ENCODE peak calls at places on chromosome 17, in four cellular contexts. N, Z, W and K are unnamed samples.

GRCh38 chr17:12579245-12579644 is 86.4 kb upstream of the MYOCD start:
- DNase-seq in N (no peak), Z (no peak), W (no peak), K (no peak)

GRCh38 chr17:50868594-50868993 is 2.4 kb upstream of the TOB1 start:
- DNase-seq in N (no peak), Z (no peak), W (no peak), K (peak; percentile 32)

GRCh38 chr17:521168-521525 is 168.5 kb upstream of the RPH3AL start:
- DNase-seq in N (no peak), Z (no peak), W (no peak), K (no peak)

GRCh38 chr17:53472586-53472985 is 350.1 kb upstream of the KIF2B start:
- DNase-seq in N (no peak), Z (no peak), W (no peak), K (no peak)

GRCh38 chr17:50593321-50593720 is 32.8 kb downstream of the CACNA1G start:
- DNase-seq in N (no peak), Z (no peak), W (no peak), K (peak; percentile 97)

GRCh38 chr17:49333806-49334205 is 28.2 kb downstream of the ZNF652 start:
- DNase-seq in N (no peak), Z (no peak), W (no peak), K (no peak)

GRCh38 chr17:78745407-78746088 is 36.5 kb downstream of the CYTH1 start:
- DNase-seq in N (no peak), Z (no peak), W (no peak), K (peak; percentile 42)

GRCh38 chr17:50631908-50632571 is 2.6 kb upstream of the ABCC3 start:
- DNase-seq in N (no peak), Z (no peak), W (no peak), K (no peak)

GRCh38 chr17:44733753-44734152 is 25.0 kb upstream of the ADAM11 start:
- DNase-seq in N (no peak), Z (no peak), W (no peak), K (peak; percentile 45)

GRCh38 chr17:13755851-13756250 is 154.1 kb upstream of the HS3ST3A1 start:
- DNase-seq in N (no peak), Z (no peak), W (no peak), K (no peak)

GRCh38 chr17:5264930-5265329 is 17.2 kb upstream of the RABEP1 start:
- DNase-seq in N (no peak), Z (no peak), W (no peak), K (no peak)

GRCh38 chr17:45675012-45675411 is 109.1 kb upstream of the CRHR1 start:
- DNase-seq in N (no peak), Z (no peak), W (no peak), K (peak; percentile 90)

GRCh38 chr17:49887744-49888360 is 40.0 kb upstream of the TAC4 start:
- DNase-seq in N (no peak), Z (no peak), W (no peak), K (no peak)

GRCh38 chr17:77748436-77748835 is 210.1 kb upstream of the TNRC6C start:
- DNase-seq in N (no peak), Z (no peak), W (no peak), K (no peak)

GRCh38 chr17:39579318-39580081 is 28.2 kb downstream of the NEUROD2 start:
- DNase-seq in N (no peak), Z (no peak), W (no peak), K (peak; percentile 89)

GRCh38 chr17:81044764-81045589 is 10.0 kb downstream of the BAIAP2 start:
- DNase-seq in N (no peak), Z (no peak), W (no peak), K (peak; percentile 89)

GRCh38 chr17:32127156-32127897 is 15.0 kb upstream of the RHOT1 start:
- DNase-seq in N (peak; percentile 70), Z (peak; percentile 46), W (peak; percentile 15), K (peak; percentile 93)

GRCh38 chr17:60792250-60792898 is 114.7 kb downstream of the BCAS3 start:
- DNase-seq in N (no peak), Z (no peak), W (no peak), K (no peak)

GRCh38 chr17:17411692-17412091 is 65.1 kb upstream of the MED9 start:
- DNase-seq in N (no peak), Z (no peak), W (no peak), K (no peak)

GRCh38 chr17:57940217-57940616 is 15.0 kb downstream of the CUEDC1 start:
- DNase-seq in N (no peak), Z (no peak), W (no peak), K (peak; percentile 87)

GRCh38 chr17:66684256-66684655 is 150.7 kb upstream of the CACNG5 start:
- DNase-seq in N (no peak), Z (no peak), W (no peak), K (no peak)

GRCh38 chr17:29620271-29620670 is 2.4 kb downstream of the CORO6 start:
- DNase-seq in N (no peak), Z (no peak), W (no peak), K (peak; percentile 26)

GRCh38 chr17:82838386-82839063 is 1.3 kb downstream of the ZNF750 start:
- DNase-seq in N (no peak), Z (no peak), W (no peak), K (peak; percentile 63)

GRCh38 chr17:40321502-40322416 is 12.8 kb downstream of the RARA start:
- DNase-seq in N (no peak), Z (no peak), W (no peak), K (peak; percentile 53)

GRCh38 chr17:78357177-78357586 is 2.7 kb downstream of the SOCS3 start:
- DNase-seq in N (no peak), Z (no peak), W (no peak), K (no peak)

GRCh38 chr17:74444406-74444805 is 12.5 kb downstream of the GPRC5C start:
- DNase-seq in N (no peak), Z (no peak), W (no peak), K (peak; percentile 43)

GRCh38 chr17:45371414-45372324 is 54.8 kb upstream of the MAP3K14 start:
- DNase-seq in N (peak; percentile 28), Z (no peak), W (peak; percentile 93), K (peak; percentile 85)

GRCh38 chr17:21072623-21073278 is 29.9 kb upstream of the USP22 start:
- DNase-seq in N (no peak), Z (no peak), W (no peak), K (no peak)

GRCh38 chr17:41801374-41802062 is 10.2 kb downstream of the P3H4 start:
- DNase-seq in N (peak; percentile 60), Z (peak; percentile 54), W (peak; percentile 50), K (peak; percentile 92)

GRCh38 chr17:74163271-74163821 is 40.1 kb upstream of the RPL38 start:
- DNase-seq in N (no peak), Z (no peak), W (no peak), K (peak; percentile 32)